ENCODE peak calls at places on chromosomes 7 and 10, in eight cellular contexts. One of them, this sample, is unnamed.

GRCh38 chr7:125984795-125985194 is 1055.2 kb upstream of the POT1 start:
- DNase-seq in PC-9: no peak
- DNase-seq in MCF 10A: no peak
- DNase-seq in uterus: no peak
- DNase-seq in NCI-H2081: no peak
- DNase-seq in HTR-8/SVneo: no peak
- DNase-seq in Daoy: no peak
- DNase-seq in hippocampal formation: no peak
- DNase-seq in this sample: no peak

GRCh38 chr10:17290226-17290625 is 62.2 kb downstream of the VIM start:
- DNase-seq in PC-9: peak
- DNase-seq in MCF 10A: peak
- DNase-seq in uterus: no peak
- DNase-seq in NCI-H2081: peak
- DNase-seq in HTR-8/SVneo: peak
- DNase-seq in Daoy: peak
- DNase-seq in hippocampal formation: no peak
- DNase-seq in this sample: no peak

GRCh38 chr7:460374-461117 is 59.1 kb downstream of the PDGFA start:
- DNase-seq in PC-9: no peak
- DNase-seq in MCF 10A: peak
- DNase-seq in uterus: no peak
- DNase-seq in NCI-H2081: no peak
- DNase-seq in HTR-8/SVneo: peak
- DNase-seq in Daoy: peak
- DNase-seq in hippocampal formation: no peak
- DNase-seq in this sample: no peak

GRCh38 chr10:60291354-60291930 is 98.2 kb downstream of the ANK3 start:
- DNase-seq in PC-9: no peak
- DNase-seq in MCF 10A: peak
- DNase-seq in uterus: no peak
- DNase-seq in NCI-H2081: no peak
- DNase-seq in HTR-8/SVneo: no peak
- DNase-seq in Daoy: no peak
- DNase-seq in hippocampal formation: no peak
- DNase-seq in this sample: no peak

GRCh38 chr10:12868229-12868628 is 133.3 kb downstream of the CCDC3 start:
- DNase-seq in PC-9: no peak
- DNase-seq in MCF 10A: no peak
- DNase-seq in uterus: no peak
- DNase-seq in NCI-H2081: no peak
- DNase-seq in HTR-8/SVneo: no peak
- DNase-seq in Daoy: no peak
- DNase-seq in hippocampal formation: no peak
- DNase-seq in this sample: no peak

GRCh38 chr7:87575521-87575920 is 25.2 kb downstream of the ABCB1 start:
- DNase-seq in PC-9: no peak
- DNase-seq in MCF 10A: no peak
- DNase-seq in uterus: no peak
- DNase-seq in NCI-H2081: no peak
- DNase-seq in HTR-8/SVneo: no peak
- DNase-seq in Daoy: peak
- DNase-seq in hippocampal formation: no peak
- DNase-seq in this sample: no peak

GRCh38 chr10:118992496-118992895 is 37.0 kb upstream of the NANOS1 start:
- DNase-seq in PC-9: no peak
- DNase-seq in MCF 10A: no peak
- DNase-seq in uterus: no peak
- DNase-seq in NCI-H2081: no peak
- DNase-seq in HTR-8/SVneo: no peak
- DNase-seq in Daoy: no peak
- DNase-seq in hippocampal formation: no peak
- DNase-seq in this sample: no peak

GRCh38 chr7:73974101-73974947 is 53.6 kb upstream of the ELN start:
- DNase-seq in PC-9: no peak
- DNase-seq in MCF 10A: no peak
- DNase-seq in uterus: no peak
- DNase-seq in NCI-H2081: no peak
- DNase-seq in HTR-8/SVneo: no peak
- DNase-seq in Daoy: no peak
- DNase-seq in hippocampal formation: no peak
- DNase-seq in this sample: no peak

GRCh38 chr10:121449457-121450045 is 148.7 kb downstream of the FGFR2 start:
- DNase-seq in PC-9: no peak
- DNase-seq in MCF 10A: no peak
- DNase-seq in uterus: no peak
- DNase-seq in NCI-H2081: no peak
- DNase-seq in HTR-8/SVneo: no peak
- DNase-seq in Daoy: no peak
- DNase-seq in hippocampal formation: no peak
- DNase-seq in this sample: no peak

GRCh38 chr10:132575320-132576201 is 38.0 kb downstream of the INPP5A start:
- DNase-seq in PC-9: peak
- DNase-seq in MCF 10A: peak
- DNase-seq in uterus: no peak
- DNase-seq in NCI-H2081: no peak
- DNase-seq in HTR-8/SVneo: no peak
- DNase-seq in Daoy: peak
- DNase-seq in hippocampal formation: no peak
- DNase-seq in this sample: no peak

GRCh38 chr7:26694713-26695112 is 169.7 kb downstream of the SKAP2 start:
- DNase-seq in PC-9: no peak
- DNase-seq in MCF 10A: no peak
- DNase-seq in uterus: no peak
- DNase-seq in NCI-H2081: no peak
- DNase-seq in HTR-8/SVneo: no peak
- DNase-seq in Daoy: no peak
- DNase-seq in hippocampal formation: no peak
- DNase-seq in this sample: no peak

GRCh38 chr7:153381275-153382119 is 621.9 kb downstream of the ACTR3B start:
- DNase-seq in PC-9: no peak
- DNase-seq in MCF 10A: no peak
- DNase-seq in uterus: peak
- DNase-seq in NCI-H2081: peak
- DNase-seq in HTR-8/SVneo: no peak
- DNase-seq in Daoy: peak
- DNase-seq in hippocampal formation: peak
- DNase-seq in this sample: no peak

GRCh38 chr7:57348646-57349269 is 101.2 kb upstream of the ZNF716 start:
- DNase-seq in PC-9: no peak
- DNase-seq in MCF 10A: no peak
- DNase-seq in uterus: no peak
- DNase-seq in NCI-H2081: no peak
- DNase-seq in HTR-8/SVneo: no peak
- DNase-seq in Daoy: no peak
- DNase-seq in hippocampal formation: no peak
- DNase-seq in this sample: no peak

GRCh38 chr10:115947104-115947503 is 325.9 kb downstream of the GFRA1 start:
- DNase-seq in PC-9: no peak
- DNase-seq in MCF 10A: no peak
- DNase-seq in uterus: no peak
- DNase-seq in NCI-H2081: no peak
- DNase-seq in HTR-8/SVneo: no peak
- DNase-seq in Daoy: no peak
- DNase-seq in hippocampal formation: no peak
- DNase-seq in this sample: no peak

GRCh38 chr10:33329178-33329577 is 5.3 kb downstream of the NRP1 start:
- DNase-seq in PC-9: peak
- DNase-seq in MCF 10A: no peak
- DNase-seq in uterus: no peak
- DNase-seq in NCI-H2081: no peak
- DNase-seq in HTR-8/SVneo: no peak
- DNase-seq in Daoy: no peak
- DNase-seq in hippocampal formation: no peak
- DNase-seq in this sample: peak

GRCh38 chr10:129033354-129033729 is 433.7 kb upstream of the MGMT start:
- DNase-seq in PC-9: no peak
- DNase-seq in MCF 10A: no peak
- DNase-seq in uterus: no peak
- DNase-seq in NCI-H2081: no peak
- DNase-seq in HTR-8/SVneo: no peak
- DNase-seq in Daoy: no peak
- DNase-seq in hippocampal formation: no peak
- DNase-seq in this sample: no peak

GRCh38 chr10:11901454-11902431 is 78.6 kb downstream of the PROSER2 start:
- DNase-seq in PC-9: no peak
- DNase-seq in MCF 10A: peak
- DNase-seq in uterus: no peak
- DNase-seq in NCI-H2081: no peak
- DNase-seq in HTR-8/SVneo: no peak
- DNase-seq in Daoy: no peak
- DNase-seq in hippocampal formation: no peak
- DNase-seq in this sample: no peak

GRCh38 chr7:114979388-114979787 is 57.5 kb downstream of the MDFIC start:
- DNase-seq in PC-9: peak
- DNase-seq in MCF 10A: peak
- DNase-seq in uterus: peak
- DNase-seq in NCI-H2081: no peak
- DNase-seq in HTR-8/SVneo: no peak
- DNase-seq in Daoy: peak
- DNase-seq in hippocampal formation: no peak
- DNase-seq in this sample: no peak

GRCh38 chr10:73773152-73773879 is 8.5 kb upstream of the CHCHD1 start:
- DNase-seq in PC-9: no peak
- DNase-seq in MCF 10A: no peak
- DNase-seq in uterus: no peak
- DNase-seq in NCI-H2081: no peak
- DNase-seq in HTR-8/SVneo: no peak
- DNase-seq in Daoy: peak
- DNase-seq in hippocampal formation: no peak
- DNase-seq in this sample: no peak

GRCh38 chr10:4503076-4503475 is 322.9 kb upstream of the AKR1E2 start:
- DNase-seq in PC-9: no peak
- DNase-seq in MCF 10A: no peak
- DNase-seq in uterus: no peak
- DNase-seq in NCI-H2081: no peak
- DNase-seq in HTR-8/SVneo: no peak
- DNase-seq in Daoy: no peak
- DNase-seq in hippocampal formation: no peak
- DNase-seq in this sample: no peak

GRCh38 chr10:78928330-78928729 is 140.4 kb upstream of the ZMIZ1 start:
- DNase-seq in PC-9: no peak
- DNase-seq in MCF 10A: no peak
- DNase-seq in uterus: no peak
- DNase-seq in NCI-H2081: no peak
- DNase-seq in HTR-8/SVneo: no peak
- DNase-seq in Daoy: no peak
- DNase-seq in hippocampal formation: no peak
- DNase-seq in this sample: no peak

GRCh38 chr7:94216944-94217461 is 177.7 kb upstream of the COL1A2 start:
- DNase-seq in PC-9: no peak
- DNase-seq in MCF 10A: no peak
- DNase-seq in uterus: no peak
- DNase-seq in NCI-H2081: no peak
- DNase-seq in HTR-8/SVneo: no peak
- DNase-seq in Daoy: no peak
- DNase-seq in hippocampal formation: no peak
- DNase-seq in this sample: no peak

GRCh38 chr10:68832596-68832995 is 5.3 kb downstream of the STOX1 start:
- DNase-seq in PC-9: no peak
- DNase-seq in MCF 10A: no peak
- DNase-seq in uterus: no peak
- DNase-seq in NCI-H2081: no peak
- DNase-seq in HTR-8/SVneo: no peak
- DNase-seq in Daoy: no peak
- DNase-seq in hippocampal formation: no peak
- DNase-seq in this sample: no peak

GRCh38 chr10:90777614-90778013 is 80.2 kb downstream of the HTR7 start:
- DNase-seq in PC-9: no peak
- DNase-seq in MCF 10A: no peak
- DNase-seq in uterus: no peak
- DNase-seq in NCI-H2081: no peak
- DNase-seq in HTR-8/SVneo: no peak
- DNase-seq in Daoy: no peak
- DNase-seq in hippocampal formation: peak
- DNase-seq in this sample: no peak

GRCh38 chr10:119139464-119140067 is 25.9 kb downstream of the SFXN4 start:
- DNase-seq in PC-9: no peak
- DNase-seq in MCF 10A: peak
- DNase-seq in uterus: no peak
- DNase-seq in NCI-H2081: no peak
- DNase-seq in HTR-8/SVneo: peak
- DNase-seq in Daoy: peak
- DNase-seq in hippocampal formation: peak
- DNase-seq in this sample: no peak

GRCh38 chr10:124092270-124093075 is 925 bp downstream of the CHST15 start:
- DNase-seq in PC-9: peak
- DNase-seq in MCF 10A: peak
- DNase-seq in uterus: peak
- DNase-seq in NCI-H2081: no peak
- DNase-seq in HTR-8/SVneo: peak
- DNase-seq in Daoy: peak
- DNase-seq in hippocampal formation: peak
- DNase-seq in this sample: no peak

This sample was measured in NCI-H1417 treated with DMSO at 0.1 percent for 48 hours.